ENCODE peak calls at places on chromosomes 7 and 10, in four cellular contexts. P, X, L and Z are unnamed samples.
A peak's percentile ranks its signal among the peaks of the same experiment; 100 is the strongest.

GRCh38 chr7:142935941-142936565 is 2.5 kb upstream of the TRPV5 start:
- DNase-seq in P (no peak), L (no peak), X (no peak), Z (no peak)

GRCh38 chr10:105952153-105952552 is 1212.4 kb downstream of the SORCS1 start:
- DNase-seq in P (peak; percentile 51), L (no peak), X (no peak), Z (no peak)

GRCh38 chr7:47266799-47267198 is 315.1 kb downstream of the TNS3 start:
- DNase-seq in L (no peak), X (no peak), P (no peak), Z (peak; percentile 64)

GRCh38 chr7:12436896-12437535 is 33.4 kb upstream of the VWDE start:
- DNase-seq in L (no peak), P (no peak), X (no peak), Z (no peak)

GRCh38 chr7:108265007-108265406 is 134.8 kb upstream of the LAMB4 start:
- DNase-seq in X (no peak), L (no peak), P (no peak), Z (no peak)

GRCh38 chr10:120975072-120975910 is 124.1 kb downstream of the WDR11 start:
- DNase-seq in X (no peak), L (no peak), P (no peak), Z (no peak)

GRCh38 chr7:2944729-2945128 is 98.9 kb downstream of the CARD11 start:
- DNase-seq in P (no peak), X (no peak), L (no peak), Z (peak; percentile 16)

GRCh38 chr7:111312966-111313365 is 222.0 kb downstream of the LRRN3 start:
- DNase-seq in P (no peak), L (no peak), X (no peak), Z (no peak)

GRCh38 chr10:95505084-95505610 is 56.0 kb downstream of the SORBS1 start:
- DNase-seq in P (no peak), X (no peak), L (no peak), Z (no peak)

GRCh38 chr7:150997075-150997511 is 6.3 kb downstream of the NOS3 start:
- DNase-seq in X (no peak), P (no peak), L (no peak), Z (no peak)

GRCh38 chr7:17544401-17544800 is 245.9 kb downstream of the AHR start:
- DNase-seq in X (no peak), L (no peak), P (no peak), Z (no peak)

GRCh38 chr7:117065585-117066150 is 112.4 kb downstream of the ST7 start:
- DNase-seq in X (no peak), P (no peak), L (no peak), Z (no peak)

GRCh38 chr10:51445587-51445986 is 253.8 kb downstream of the CSTF2T start:
- DNase-seq in X (no peak), L (no peak), P (no peak), Z (no peak)

GRCh38 chr7:111324228-111324627 is 233.3 kb downstream of the LRRN3 start:
- DNase-seq in P (no peak), L (no peak), X (no peak), Z (no peak)

GRCh38 chr7:109529712-109530111 is 960.0 kb downstream of the DNAJB9 start:
- DNase-seq in L (no peak), X (no peak), P (no peak), Z (no peak)

GRCh38 chr7:37901236-37901827 is 15.3 kb downstream of the SFRP4 start:
- DNase-seq in L (no peak), P (peak; percentile 13), X (no peak), Z (no peak)

GRCh38 chr7:105835441-105835840 is 41.0 kb downstream of the ATXN7L1 start:
- DNase-seq in X (no peak), L (no peak), P (no peak), Z (no peak)

GRCh38 chr7:80659120-80660055 is 20.9 kb downstream of the CD36 start:
- DNase-seq in P (peak; percentile 32), X (no peak), L (no peak), Z (no peak)

GRCh38 chr7:84949067-84949466 is 237.8 kb downstream of the SEMA3D start:
- DNase-seq in X (no peak), P (no peak), L (no peak), Z (no peak)

GRCh38 chr10:58952747-58953466 is 223.5 kb upstream of the PHYHIPL start:
- DNase-seq in L (no peak), P (peak; percentile 41), X (no peak), Z (no peak)

GRCh38 chr7:37853468-37853867 is 5.1 kb downstream of the NME8 start:
- DNase-seq in L (no peak), P (no peak), X (no peak), Z (no peak)

GRCh38 chr7:12357508-12357907 is 46.2 kb downstream of the VWDE start:
- DNase-seq in P (no peak), L (no peak), X (no peak), Z (no peak)

GRCh38 chr7:142478479-142479220 is 220.8 kb upstream of the PRSS58 start:
- DNase-seq in X (no peak), L (no peak), P (peak; percentile 15), Z (no peak)

GRCh38 chr10:46225597-46225996 is 61.2 kb upstream of the ANTXRL start:
- DNase-seq in P (no peak), X (no peak), L (no peak), Z (peak; percentile 46)

GRCh38 chr10:130336612-130337304 is 200.6 kb downstream of the GLRX3 start:
- DNase-seq in P (no peak), X (no peak), L (no peak), Z (no peak)

GRCh38 chr10:14543048-14543903 is 212.6 kb upstream of the FRMD4A start:
- DNase-seq in P (no peak), X (no peak), L (no peak), Z (peak; percentile 75)
- TF ChIP-seq CTCF in P (peak; percentile 10), X (peak; percentile 18), L (no peak), Z (peak; percentile 54)

GRCh38 chr7:13797545-13797944 is 191.9 kb downstream of the ETV1 start:
- DNase-seq in P (no peak), X (no peak), L (no peak), Z (no peak)

GRCh38 chr7:13803134-13803533 is 186.3 kb downstream of the ETV1 start:
- DNase-seq in L (no peak), P (no peak), X (no peak), Z (no peak)

GRCh38 chr7:13800694-13801448 is 188.6 kb downstream of the ETV1 start:
- DNase-seq in P (peak; percentile 68), X (no peak), L (no peak), Z (no peak)

GRCh38 chr7:13802651-13803050 is 186.8 kb downstream of the ETV1 start:
- DNase-seq in L (no peak), P (no peak), X (no peak), Z (no peak)

DNA sequence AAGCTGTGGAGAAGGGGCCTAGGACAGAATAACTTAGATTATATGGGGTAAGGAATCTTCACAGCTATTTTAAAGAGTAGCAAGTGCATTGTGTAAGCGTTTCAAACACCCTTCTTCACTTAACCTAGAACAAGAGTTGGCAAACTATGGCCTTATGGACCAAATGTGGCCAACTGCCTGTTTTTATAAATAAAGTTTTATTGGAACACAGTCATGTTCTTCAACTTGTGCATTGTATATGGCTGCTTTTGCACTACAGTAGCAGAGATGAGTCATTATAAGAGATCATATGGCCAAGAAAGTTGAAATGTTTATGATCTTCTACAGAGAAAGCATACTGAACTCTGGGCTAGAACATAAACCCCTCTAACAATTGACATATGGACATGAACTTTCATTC is 187.8 kb downstream of the ETV1 start:
- DNase-seq in P (no peak), X (no peak), L (no peak), Z (no peak)
- H3K27ac ChIP-seq in P (no peak overlapping the region), X (no peak overlapping the region), L (no peak overlapping the region), Z (no peak overlapping the region)

GRCh38 chr10:18599392-18599791 is 52.0 kb downstream of the NSUN6 start:
- DNase-seq in X (no peak), L (no peak), P (no peak), Z (no peak)

DNA sequence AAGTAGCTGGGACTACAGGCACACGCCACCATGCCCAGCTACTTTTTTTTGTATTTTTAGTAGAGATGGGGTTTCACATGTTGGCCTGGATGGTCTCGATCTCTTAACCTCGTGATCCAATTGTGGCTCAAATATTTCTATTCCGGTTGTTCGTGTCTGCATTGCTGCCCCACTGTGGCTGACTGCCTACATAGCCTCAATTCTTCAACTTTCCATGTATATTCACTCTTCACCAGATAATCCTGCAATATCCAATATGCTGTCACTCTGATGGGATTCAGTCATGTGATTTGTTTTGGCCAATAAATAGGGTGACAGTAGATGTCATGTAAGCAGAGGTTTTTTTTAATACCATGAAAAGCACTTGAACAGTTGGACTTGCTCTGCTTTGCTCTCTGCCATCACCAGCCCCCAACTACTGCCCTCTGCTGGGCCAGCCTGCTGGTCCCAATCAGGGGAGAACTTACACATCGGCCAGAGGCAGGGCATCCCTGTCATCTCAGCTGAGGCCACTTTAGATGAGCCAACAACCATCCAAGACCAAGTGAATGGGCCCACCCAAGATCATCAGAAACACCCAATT is 56.7 kb downstream of the NSUN6 start:
- DNase-seq in X (no peak), L (no peak), P (no peak), Z (no peak)
- TF ChIP-seq CTCF in X (peak; percentile 18), L (no peak), P (no peak), Z (no peak)

GRCh38 chr10:78656397-78656796 is 412.4 kb upstream of the ZMIZ1 start:
- DNase-seq in L (no peak), X (no peak), P (no peak), Z (no peak)
- H3K27ac ChIP-seq in L (no peak overlapping the region), X (no peak overlapping the region), P (no peak overlapping the region), Z (peak overlapping the region; percentile 58)

GRCh38 chr7:98204670-98205069 is 6.6 kb upstream of the BHLHA15 start:
- DNase-seq in L (no peak), P (no peak), X (no peak), Z (peak; percentile 58)
- TF ChIP-seq CTCF in L (no peak), P (no peak), X (no peak), Z (no peak)

GRCh38 chr10:17217661-17218306 is 10.3 kb upstream of the VIM start:
- DNase-seq in P (no peak), X (no peak), L (no peak), Z (no peak)
- H3K27ac ChIP-seq in P (peak overlapping the region; percentile 98), X (no peak overlapping the region), L (no peak overlapping the region), Z (peak overlapping the region; percentile 90)

GRCh38 chr7:135510603-135511183 is 791 bp upstream of the CNOT4 start:
- DNase-seq in X (no peak), P (peak; percentile 2), L (no peak), Z (no peak)
- TF ChIP-seq CTCF in X (no peak), P (peak; percentile 12), L (no peak), Z (no peak)